ENCODE peak calls at places on chromosomes 2 and 18, in eight cellular contexts. G is brain microvascular endothelial cell; I is activated CD4-positive, alpha-beta T cell treated with anti-CD3 and anti-CD28 coated beads, Interleukin-2, amount 50 U/mL, for 1 hour; C is endothelial cell of umbilical vein; M is AG10803; T is right cardiac atrium; K is foreskin melanocyte; J is NCI-H1092 treated with DMSO at 0.1 percent for 48 hours. L is an unnamed sample.

GRCh38 chr18:44682871-44683221 is 2.2 kb downstream of the SETBP1 start:
- DNase-seq in G (no peak), I (no peak), C (no peak), M (no peak), T (no peak), K (no peak), J (peak; percentile 66), L (no peak)

GRCh38 chr18:44939037-44939665 is 258.5 kb downstream of the SETBP1 start:
- DNase-seq in G (no peak), I (no peak), C (no peak), M (no peak), T (no peak), K (no peak), J (no peak), L (no peak)

GRCh38 chr2:27573452-27573851 is 9.4 kb upstream of the ZNF512 start:
- DNase-seq in G (peak; percentile 38), I (no peak), C (no peak), M (peak; percentile 60), T (no peak), K (no peak), J (no peak), L (no peak)

GRCh38 chr2:10160226-10160955 is 37.9 kb downstream of the RRM2 start:
- DNase-seq in G (no peak), I (no peak), C (no peak), M (no peak), T (no peak), K (no peak), J (no peak), L (no peak)

GRCh38 chr2:218400167-218400929 is 680 bp downstream of the CTDSP1 start:
- DNase-seq in G (no peak), I (peak; percentile 38), C (peak; percentile 48), M (no peak), T (peak; percentile 85), K (no peak), J (no peak), L (peak; percentile 27)

GRCh38 chr18:5285326-5285725 is 10.2 kb downstream of the ZBTB14 start:
- DNase-seq in G (no peak), I (no peak), C (no peak), M (no peak), T (no peak), K (no peak), J (peak; percentile 83), L (no peak)

GRCh38 chr2:6880200-6880733 is 2.7 kb downstream of the RSAD2 start:
- DNase-seq in G (no peak), I (no peak), C (no peak), M (no peak), T (no peak), K (no peak), J (no peak), L (no peak)

GRCh38 chr2:43100883-43101662 is 125.3 kb downstream of the ZFP36L2 start:
- DNase-seq in G (no peak), I (no peak), C (peak; percentile 37), M (peak; percentile 43), T (peak; percentile 90), K (peak; percentile 78), J (peak; percentile 21), L (peak; percentile 30)

GRCh38 chr2:205484717-205485116 is 197.6 kb upstream of the NRP2 start:
- DNase-seq in G (no peak), I (no peak), C (no peak), M (no peak), T (no peak), K (no peak), J (no peak), L (no peak)

GRCh38 chr2:130372055-130372832 is 16.4 kb downstream of the PTPN18 start:
- DNase-seq in G (peak; percentile 66), I (peak; percentile 66), C (peak; percentile 54), M (peak; percentile 84), T (peak; percentile 97), K (peak; percentile 80), J (peak; percentile 60), L (peak; percentile 63)

GRCh38 chr18:26544459-26544858 is 3.9 kb downstream of the KCTD1 start:
- DNase-seq in G (no peak), I (no peak), C (no peak), M (no peak), T (no peak), K (no peak), J (no peak), L (no peak)

GRCh38 chr2:43345391-43345813 is 119.0 kb upstream of the ZFP36L2 start:
- DNase-seq in G (no peak), I (no peak), C (peak; percentile 36), M (no peak), T (peak; percentile 71), K (peak; percentile 71), J (peak; percentile 5), L (no peak)

GRCh38 chr18:24055009-24055804 is 40.7 kb downstream of the TTC39C start:
- DNase-seq in G (no peak), I (no peak), C (no peak), M (no peak), T (no peak), K (no peak), J (no peak), L (no peak)

GRCh38 chr2:43405829-43406228 is 179.4 kb upstream of the ZFP36L2 start:
- DNase-seq in G (no peak), I (no peak), C (no peak), M (peak; percentile 33), T (no peak), K (no peak), J (no peak), L (no peak)